ENCODE peak calls at places on chromosomes 13 and 19, in ten cellular contexts. B is body of pancreas, P is A549, N is Peyer's patch, I is iPS DF 6.9, S is lower lobe of right lung, G is spleen, L is GM23248, M is neural progenitor cell, Q is adrenal gland. C is an unnamed sample.

GRCh38 chr13:30362869-30363268 is 55.5 kb upstream of the KATNAL1 start:
- DNase-seq in M (no peak), P (no peak), B (no peak), G (no peak), L (peak; percentile 49), I (no peak), N (no peak), S (no peak), Q (no peak), C (no peak)

GRCh38 chr13:73334459-73334858 is 275.7 kb downstream of the KLF5 start:
- DNase-seq in M (no peak), S (no peak), G (no peak), P (peak; percentile 25), L (peak; percentile 56), I (no peak), N (no peak), B (no peak), Q (no peak), C (no peak)

GRCh38 chr19:3407556-3408516 is 41.5 kb downstream of the NFIC start:
- DNase-seq in I (no peak), S (no peak), M (no peak), G (no peak), L (peak; percentile 66), B (peak; percentile 62), Q (peak; percentile 63), P (no peak), N (no peak), C (peak; percentile 80)

GRCh38 chr13:113093580-113094409 is 11.8 kb upstream of the F7 start:
- DNase-seq in P (no peak), G (peak; percentile 57), N (no peak), M (no peak), S (peak; percentile 26), B (no peak), I (no peak), Q (no peak), L (no peak), C (no peak)

GRCh38 chr19:42420055-42420544 is 7.1 kb downstream of the LIPE start:
- DNase-seq in L (peak; percentile 67), Q (peak; percentile 61), M (peak; percentile 66), N (peak; percentile 71), P (peak; percentile 89), G (peak; percentile 87), B (peak; percentile 63), I (no peak), S (peak; percentile 65), C (no peak)

GRCh38 chr13:83547043-83547442 is 335.2 kb downstream of the SLITRK1 start:
- DNase-seq in P (no peak), M (no peak), Q (no peak), G (no peak), S (no peak), I (no peak), B (no peak), L (no peak), N (no peak), C (no peak)

GRCh38 chr19:37977992-37978391 is 71.0 kb downstream of the SIPA1L3 start:
- DNase-seq in M (peak; percentile 73), G (no peak), B (no peak), I (no peak), S (no peak), Q (no peak), P (no peak), L (peak; percentile 57), N (peak; percentile 65), C (no peak)

GRCh38 chr19:3586124-3586626 is 897 bp downstream of the GIPC3 start:
- DNase-seq in M (peak; percentile 79), L (no peak), G (no peak), P (no peak), Q (no peak), B (no peak), S (no peak), I (no peak), N (no peak), C (no peak)

GRCh38 chr13:99053636-99054233 is 75.9 kb upstream of the DOCK9 start:
- DNase-seq in L (no peak), B (no peak), M (peak; percentile 23), Q (no peak), I (no peak), G (no peak), N (no peak), P (no peak), S (no peak), C (no peak)

GRCh38 chr13:49020940-49021548 is 45.3 kb downstream of the FNDC3A start:
- DNase-seq in Q (no peak), S (no peak), G (no peak), I (peak; percentile 7), P (no peak), N (no peak), L (peak; percentile 12), B (no peak), M (peak; percentile 3), C (no peak)
- H3K27ac ChIP-seq in Q (no peak overlapping the region), S (no peak overlapping the region), G (no peak overlapping the region), I (no peak overlapping the region), P (peak overlapping the region; percentile 71), N (no peak overlapping the region), L (no peak overlapping the region), B (no peak overlapping the region), M (no peak overlapping the region), C (no peak overlapping the region)

GRCh38 chr19:34938886-34939285 is 12.2 kb downstream of the ZNF30 start:
- DNase-seq in P (no peak), S (no peak), Q (no peak), M (no peak), I (no peak), B (no peak), L (no peak), N (no peak), G (no peak), C (no peak)
- H3K4me1 ChIP-seq in P (no peaks in the 10 kb centered on the region), S (no peaks in the 10 kb centered on the region), Q (no peaks in the 10 kb centered on the region), M (no peaks in the 10 kb centered on the region), I (no peaks in the 10 kb centered on the region), B (no peaks in the 10 kb centered on the region), L (no peaks in the 10 kb centered on the region), N (no peaks in the 10 kb centered on the region), G (no peaks in the 10 kb centered on the region), C (no peaks in the 10 kb centered on the region)

DNA sequence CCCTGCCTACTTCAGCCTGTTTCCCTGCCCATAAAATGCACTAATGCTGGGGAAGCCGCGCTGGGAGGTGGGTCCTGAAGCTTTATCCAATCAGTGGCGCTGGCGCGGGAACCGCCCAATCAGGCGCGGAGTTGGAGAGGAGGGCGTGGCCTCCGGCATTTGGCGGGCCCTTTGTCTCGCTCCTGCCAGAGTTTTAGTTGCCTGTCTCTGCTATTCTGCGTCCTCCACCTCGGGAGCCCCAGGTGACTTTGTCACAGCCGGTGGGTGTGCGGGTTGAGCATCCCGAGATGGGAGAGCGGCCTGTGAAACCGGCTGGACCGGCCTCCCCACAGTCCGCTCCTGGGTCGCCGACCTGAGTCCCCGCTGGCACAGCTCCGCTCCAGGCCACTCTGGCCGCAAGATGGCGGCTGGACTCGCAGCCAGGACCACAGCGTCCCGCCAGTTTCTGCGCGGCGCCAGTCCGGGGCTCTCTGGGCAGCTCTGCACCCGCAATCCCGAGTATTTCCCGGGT is 30.7 kb upstream of the ZNF429 start:
- DNase-seq in N (peak; percentile 56), B (peak; percentile 92), M (peak; percentile 82), I (no peak), L (peak; percentile 72), Q (peak; percentile 86), G (peak; percentile 84), S (peak; percentile 81), P (no peak), C (peak; percentile 25)
- H3K4me3 ChIP-seq in N (peak overlapping the region; percentile 45), B (peak overlapping the region; percentile 34), M (peak overlapping the region; percentile 42), I (no peak overlapping the region), L (peak overlapping the region; percentile 73), Q (peak overlapping the region; percentile 51), G (peak overlapping the region; percentile 60), S (peak overlapping the region; percentile 60), P (no peak overlapping the region), C (peak overlapping the region; percentile 71)

GRCh38 chr19:36214388-36215275 is at the start of the genes ZNF146 and ZNF565:
- DNase-seq in L (peak; percentile 100), M (peak; percentile 100), B (peak; percentile 97), Q (peak; percentile 99), S (peak; percentile 99), I (peak; percentile 96), P (peak; percentile 100), G (peak; percentile 99), N (peak; percentile 98), C (peak; percentile 96)
- H3K27ac ChIP-seq in L (peak within 1 kb of the TSS; percentile 95), M (peak within 1 kb of the TSS; percentile 96), B (peak within 1 kb of the TSS; percentile 91), Q (peak within 1 kb of the TSS; percentile 94), S (peak within 1 kb of the TSS; percentile 92), I (no peak within 1 kb of the TSS), P (peak within 1 kb of the TSS; percentile 91), G (peak within 1 kb of the TSS; percentile 97), N (peak within 1 kb of the TSS; percentile 93), C (peak within 1 kb of the TSS; percentile 96)

DNA sequence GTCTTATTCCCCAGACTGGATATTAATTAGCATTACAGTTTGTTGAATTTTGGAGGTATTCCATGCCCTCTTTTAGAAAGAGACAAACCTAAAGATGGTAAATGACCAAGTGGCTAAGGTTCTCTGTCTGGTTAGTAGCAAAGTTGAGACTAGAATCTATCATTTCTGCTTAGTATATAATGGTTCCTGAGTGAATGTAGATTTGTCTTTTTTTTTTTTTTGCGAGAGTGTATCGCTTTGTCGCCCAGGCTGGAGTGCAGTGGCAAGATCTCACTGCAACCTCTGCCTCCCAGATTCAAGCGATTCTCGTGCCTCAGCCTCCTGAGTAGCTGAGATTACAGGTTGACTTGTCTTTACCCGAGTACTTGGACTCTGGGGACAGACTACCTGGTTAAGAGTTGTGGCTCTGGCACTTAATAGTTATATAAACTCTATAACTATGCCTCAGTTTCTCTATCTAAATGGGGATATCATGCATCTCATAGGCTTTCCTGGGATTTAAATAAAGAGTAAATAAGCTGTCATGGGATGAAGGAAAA is 2.7 kb downstream of the NAA16 start:
- DNase-seq in N (no peak), L (no peak), S (no peak), I (no peak), G (no peak), B (no peak), P (no peak), M (no peak), Q (no peak), C (no peak)
- H3K4me1 ChIP-seq in N (no peaks in the 10 kb centered on the region), L (peaks cover 30% of the 10 kb centered on the region), S (peaks cover 41% of the 10 kb centered on the region), I (peaks cover 1% of the 10 kb centered on the region), G (peaks cover 32% of the 10 kb centered on the region), B (peaks cover 65% of the 10 kb centered on the region), P (peaks cover 27% of the 10 kb centered on the region), M (peaks cover 29% of the 10 kb centered on the region), Q (peaks cover 3% of the 10 kb centered on the region), C (no peaks in the 10 kb centered on the region)

DNA sequence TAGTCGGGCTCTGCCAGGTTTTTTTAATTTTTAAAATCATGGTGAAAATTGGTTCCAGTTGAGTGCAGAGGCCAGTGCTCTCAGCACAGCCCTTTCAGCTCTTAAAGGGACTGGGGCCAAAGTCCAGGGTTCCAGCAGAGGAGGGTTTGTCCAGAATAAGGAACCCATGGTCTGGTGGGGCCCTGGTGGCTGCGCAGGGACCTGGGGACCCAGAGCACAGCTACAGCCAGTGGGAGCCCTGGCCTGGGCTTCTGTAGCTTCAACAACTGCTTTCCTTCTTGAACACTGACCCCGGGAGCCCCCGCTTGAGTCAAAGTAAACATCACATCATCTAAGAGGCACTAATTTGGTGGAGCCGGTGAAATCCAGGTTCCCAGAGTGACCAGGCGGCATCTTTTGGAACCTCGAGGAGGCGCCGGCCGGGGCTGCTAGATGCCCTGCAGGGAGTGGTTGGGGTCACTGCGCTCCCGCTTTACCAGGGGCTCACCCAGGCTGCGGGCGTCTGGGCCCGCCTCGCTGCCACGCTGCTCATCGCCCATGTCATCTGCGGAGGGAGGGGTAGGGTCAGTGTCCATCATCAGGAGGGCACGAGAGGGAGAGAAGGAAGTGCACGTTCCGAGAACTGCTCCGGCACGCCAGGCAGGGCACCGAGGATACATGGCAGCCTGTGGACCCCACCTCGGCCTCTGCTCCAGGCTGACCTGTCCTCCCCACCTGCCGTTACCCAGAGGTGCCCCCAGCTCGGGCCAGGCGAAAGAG is 16.6 kb upstream of the RANBP3 start:
- DNase-seq in S (no peak), I (no peak), B (no peak), M (no peak), N (no peak), P (no peak), L (no peak), Q (no peak), G (no peak), C (no peak)
- H3K4me3 ChIP-seq in S (peak overlapping the region; percentile 28), I (no peak overlapping the region), B (no peak overlapping the region), M (no peak overlapping the region), N (no peak overlapping the region), P (no peak overlapping the region), L (no peak overlapping the region), Q (no peak overlapping the region), G (no peak overlapping the region), C (no peak overlapping the region)

C was measured in ascending aorta.